ENCODE peak calls at places on chromosomes 6 and 20, in seven cellular contexts. I is DMS 273 treated with DMSO at 0.1 percent for 48 hours; J is activated naive CD8-positive, alpha-beta T cell treated with anti-CD3 and anti-CD28 coated beads for 36 hours; P is Right ventricle myocardium inferior; G is fibroblast of mammary gland; E is NCI-H774; F is prostate gland. O is an unnamed sample.

GRCh38 chr6:153231048-153231635 is 100.1 kb upstream of the RGS17 start:
- DNase-seq in I (no peak), J (peak; percentile 22), P (no peak), G (peak; percentile 70), E (peak; percentile 39), F (no peak), O (no peak)

GRCh38 chr20:50680106-50680960 is 11.0 kb downstream of the RIPOR3 start:
- DNase-seq in I (no peak), J (no peak), P (no peak), G (peak; percentile 67), E (no peak), F (no peak), O (no peak)

GRCh38 chr6:47153066-47153755 is 111.1 kb upstream of the ADGRF1 start:
- DNase-seq in I (no peak), J (no peak), P (no peak), G (peak; percentile 51), E (no peak), F (no peak), O (no peak)

GRCh38 chr20:48314925-48315592 is 512.7 kb downstream of the PREX1 start:
- DNase-seq in I (no peak), J (no peak), P (no peak), G (no peak), E (no peak), F (no peak), O (no peak)

GRCh38 chr20:51687630-51688029 is 80.6 kb downstream of the ATP9A start:
- DNase-seq in I (no peak), J (no peak), P (no peak), G (no peak), E (no peak), F (no peak), O (no peak)

GRCh38 chr6:121826156-121826810 is 390.8 kb downstream of the GJA1 start:
- DNase-seq in I (no peak), J (no peak), P (no peak), G (peak; percentile 96), E (no peak), F (no peak), O (no peak)

GRCh38 chr6:14079433-14079832 is 38.1 kb upstream of the CD83 start:
- DNase-seq in I (no peak), J (no peak), P (no peak), G (no peak), E (no peak), F (no peak), O (peak; percentile 23)

GRCh38 chr6:75222261-75222660 is 16.4 kb upstream of the COL12A1 start:
- DNase-seq in I (no peak), J (no peak), P (no peak), G (no peak), E (no peak), F (no peak), O (no peak)

GRCh38 chr6:88164061-88164460 is 2.1 kb downstream of the CNR1 start:
- DNase-seq in I (no peak), J (no peak), P (no peak), G (no peak), E (no peak), F (no peak), O (no peak)

GRCh38 chr6:134379086-134379485 is 61.2 kb upstream of the SGK1 start:
- DNase-seq in I (no peak), J (peak; percentile 59), P (no peak), G (no peak), E (peak; percentile 76), F (peak; percentile 76), O (no peak)

GRCh38 chr6:133550026-133550425 is 308.9 kb downstream of the EYA4 start:
- DNase-seq in I (no peak), J (no peak), P (no peak), G (no peak), E (no peak), F (no peak), O (no peak)

GRCh38 chr20:21324126-21324525 is 21.0 kb downstream of the XRN2 start:
- DNase-seq in I (no peak), J (no peak), P (no peak), G (no peak), E (no peak), F (no peak), O (no peak)

GRCh38 chr6:108014040-108014439 is 56.0 kb upstream of the SEC63 start:
- DNase-seq in I (no peak), J (no peak), P (no peak), G (no peak), E (no peak), F (no peak), O (no peak)

GRCh38 chr20:53524589-53525311 is 68.9 kb downstream of the ZNF217 start:
- DNase-seq in I (no peak), J (no peak), P (no peak), G (no peak), E (no peak), F (no peak), O (no peak)

GRCh38 chr20:62875419-62876355 is 14.1 kb upstream of the TCFL5 start:
- DNase-seq in I (peak; percentile 72), J (no peak), P (peak; percentile 88), G (peak; percentile 86), E (peak; percentile 73), F (peak; percentile 60), O (peak; percentile 69)

GRCh38 chr6:113565306-113565705 is 291.8 kb upstream of the MARCKS start:
- DNase-seq in I (no peak), J (no peak), P (no peak), G (no peak), E (no peak), F (no peak), O (no peak)

GRCh38 chr20:49568491-49569151 is 684 bp upstream of the PTGIS start:
- DNase-seq in I (no peak), J (no peak), P (no peak), G (no peak), E (no peak), F (no peak), O (no peak)

GRCh38 chr6:40371095-40371494 is 216.1 kb downstream of the LRFN2 start:
- DNase-seq in I (no peak), J (no peak), P (no peak), G (no peak), E (no peak), F (no peak), O (no peak)

GRCh38 chr20:41524980-41525613 is 93.1 kb downstream of the CHD6 start:
- DNase-seq in I (no peak), J (no peak), P (peak; percentile 78), G (peak; percentile 76), E (no peak), F (peak; percentile 71), O (peak; percentile 84)

GRCh38 chr6:86147859-86148258 is 505.2 kb upstream of the SYNCRIP start:
- DNase-seq in I (no peak), J (no peak), P (no peak), G (no peak), E (no peak), F (no peak), O (no peak)

GRCh38 chr6:68777956-68778355 is 142.9 kb downstream of the ADGRB3 start:
- DNase-seq in I (peak; percentile 80), J (no peak), P (no peak), G (peak; percentile 62), E (no peak), F (no peak), O (no peak)

GRCh38 chr6:104019075-104019474 is 840.6 kb downstream of the HACE1 start:
- DNase-seq in I (no peak), J (no peak), P (no peak), G (no peak), E (no peak), F (no peak), O (no peak)

GRCh38 chr6:132525866-132526265 is 12.2 kb upstream of the TAAR9 start:
- DNase-seq in I (no peak), J (no peak), P (no peak), G (no peak), E (no peak), F (no peak), O (no peak)

GRCh38 chr20:62427172-62428007 is at the start of gene RBBP8NL:
- DNase-seq in I (no peak), J (no peak), P (no peak), G (no peak), E (no peak), F (peak; percentile 96), O (peak; percentile 95)

GRCh38 chr20:25389858-25390537 is 637 bp downstream of the ABHD12 start:
- DNase-seq in I (no peak), J (peak; percentile 44), P (no peak), G (no peak), E (peak; percentile 47), F (peak; percentile 23), O (no peak)

GRCh38 chr6:38443341-38443740 is 196.4 kb downstream of the BTBD9 start:
- DNase-seq in I (no peak), J (no peak), P (no peak), G (peak; percentile 2), E (no peak), F (no peak), O (no peak)

GRCh38 chr20:36916199-36916598 is 35.3 kb downstream of the SAMHD1 start:
- DNase-seq in I (no peak), J (no peak), P (no peak), G (no peak), E (no peak), F (no peak), O (no peak)

GRCh38 chr6:140002406-140003022 is 628.1 kb upstream of the CITED2 start:
- DNase-seq in I (no peak), J (no peak), P (no peak), G (peak; percentile 89), E (no peak), F (no peak), O (no peak)

O was measured in breast epithelium.